ENCODE peak calls at places on chromosomes 11 and 22, in six cellular contexts. G, Z, W, D, O and H are unnamed samples. For H3K9me3 and H3K4me1, the result is how much of the 10 kb centered on the place peaks cover.

GRCh38 chr11:126488591-126489370 is 133.3 kb downstream of the ST3GAL4 start:
- DNase-seq in Z (no peak), G (no peak), W (no peak), D (no peak), O (no peak), H (no peak)

GRCh38 chr11:61129608-61130523 is 27.6 kb downstream of the CD5 start:
- DNase-seq in Z (peak), O (peak), D (peak), G (peak), W (peak), H (peak)

GRCh38 chr11:109350091-109350490 is 71.9 kb upstream of the C11orf87 start:
- DNase-seq in G (no peak), D (peak), W (no peak), O (no peak), Z (no peak), H (no peak)

GRCh38 chr22:38841211-38841610 is 2.6 kb downstream of the NPTXR start:
- DNase-seq in D (no peak), W (no peak), O (no peak), Z (no peak), G (no peak), H (no peak)

GRCh38 chr11:3735827-3736226 is 61.5 kb downstream of the NUP98 start:
- DNase-seq in Z (no peak), D (peak), W (no peak), O (no peak), G (no peak), H (no peak)

GRCh38 chr11:64334764-64335741 is 5.0 kb upstream of the CCDC88B start:
- DNase-seq in G (peak), W (no peak), O (no peak), D (peak), Z (no peak), H (peak)

GRCh38 chr11:1484061-1484671 is 2.4 kb downstream of the MOB2 start:
- DNase-seq in Z (no peak), G (no peak), D (no peak), O (no peak), W (no peak), H (peak)

GRCh38 chr22:20172038-20172613 is 21.3 kb upstream of the CCDC188 start:
- DNase-seq in W (no peak), G (no peak), D (no peak), O (no peak), Z (no peak), H (no peak)

DNA sequence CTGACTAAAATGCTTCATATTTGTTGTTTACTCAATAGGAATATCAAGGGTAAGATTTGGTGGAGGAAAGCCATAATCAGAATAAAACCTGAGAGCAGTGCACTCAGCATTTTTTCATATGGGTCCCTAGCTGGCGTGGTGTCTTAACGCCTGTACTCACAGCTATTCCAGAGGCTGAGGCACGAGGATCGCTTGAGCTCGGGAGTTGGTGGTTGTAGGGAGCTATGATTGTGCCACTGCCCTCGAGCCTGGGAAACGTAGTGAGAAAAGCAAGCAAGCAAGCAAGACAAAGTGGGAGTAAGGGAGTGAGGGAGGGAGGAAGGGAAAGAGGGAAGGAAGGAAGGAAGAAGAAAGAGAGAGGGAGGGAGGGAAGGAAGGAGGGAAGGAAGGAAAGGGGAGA is 242.5 kb downstream of the OR4C45 start:
- DNase-seq in Z (no peak), D (no peak), W (no peak), O (no peak), G (no peak), H (no peak)
- H3K9me3 ChIP-seq in Z (under half), D (under half), W (under half), O (under half), G (under half), H (under half)

GRCh38 chr22:46007848-46008261 is 30.9 kb upstream of the WNT7B start:
- DNase-seq in G (peak), O (no peak), Z (no peak), D (no peak), W (no peak), H (peak)

GRCh38 chr22:46009730-46010129 is 32.8 kb upstream of the WNT7B start:
- DNase-seq in D (no peak), G (no peak), W (no peak), O (no peak), Z (no peak), H (no peak)

GRCh38 chr22:46008291-46008690 is 31.3 kb upstream of the WNT7B start:
- DNase-seq in W (no peak), O (no peak), D (no peak), Z (no peak), G (peak), H (no peak)

GRCh38 chr22:46010177-46010867 is 33.4 kb upstream of the WNT7B start:
- DNase-seq in O (no peak), D (peak), Z (no peak), G (no peak), W (no peak), H (no peak)

DNA sequence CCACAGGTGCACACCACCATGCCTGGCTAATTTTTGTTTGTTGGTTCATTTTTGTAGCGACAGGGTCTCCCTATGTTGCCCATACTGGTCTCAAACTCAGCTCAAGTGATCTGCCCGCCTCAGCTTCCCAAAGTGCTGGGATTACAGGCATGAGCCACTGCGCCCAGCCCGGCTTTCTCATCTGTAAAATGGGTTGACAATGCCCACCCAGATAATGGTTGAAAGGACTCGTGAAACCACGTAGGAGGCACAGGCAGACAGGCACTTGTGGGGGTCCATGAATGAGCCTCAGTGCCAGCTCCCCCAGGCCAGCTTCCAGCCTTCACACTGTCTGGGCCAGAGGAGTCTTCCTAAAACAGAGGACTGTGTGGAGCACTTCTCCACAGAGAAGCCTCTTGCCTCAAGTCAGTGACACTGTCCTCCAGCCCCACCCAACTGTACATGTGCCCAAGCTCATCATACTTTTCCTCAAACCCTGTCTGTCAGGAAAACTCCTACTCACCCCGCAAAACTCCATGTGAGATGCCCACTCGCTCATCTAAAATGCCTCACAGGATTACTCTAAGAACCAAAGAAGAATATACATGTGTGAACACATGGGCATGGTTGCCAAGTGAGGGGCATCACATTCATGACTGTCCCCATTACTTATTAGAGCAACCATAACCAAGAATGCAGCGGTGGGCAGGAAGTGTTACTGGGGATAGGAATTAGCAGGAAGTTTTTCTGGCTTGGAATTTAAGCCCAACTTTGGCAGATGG is 32.1 kb upstream of the WNT7B start:
- DNase-seq in O (no peak), W (no peak), D (no peak), Z (no peak), G (no peak), H (no peak)
- H3K4me1 ChIP-seq in O (under half), W (under half), D (half or more), Z (under half), G (under half), H (under half)

GRCh38 chr11:6321356-6321755 is 1.1 kb upstream of the CAVIN3 start:
- DNase-seq in D (no peak), O (no peak), G (no peak), W (no peak), Z (no peak), H (no peak)
- H3K4me3 ChIP-seq in D (no peak), O (no peak), G (no peak), W (no peak), Z (no peak), H (no peak)

DNA sequence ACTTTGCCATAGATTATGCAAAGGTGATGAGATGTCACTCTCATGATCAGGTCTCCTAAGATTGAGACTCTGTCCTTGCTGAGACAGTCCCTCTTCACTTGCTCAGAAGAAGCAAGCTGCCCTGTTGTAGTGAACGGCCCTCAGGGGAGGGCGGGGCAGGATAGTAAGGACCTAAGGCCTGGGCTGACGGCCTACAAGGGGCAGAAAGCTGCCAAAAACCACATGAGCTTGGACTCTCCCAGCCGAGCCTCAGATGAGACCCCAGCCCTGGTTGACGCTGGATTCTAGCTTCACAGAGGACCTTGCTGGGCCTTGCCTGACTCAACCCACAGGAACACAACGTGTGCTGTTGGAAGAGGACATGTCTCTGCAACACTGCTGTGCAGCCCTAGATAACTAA is 1182.5 kb downstream of the TBC1D22A start:
- DNase-seq in O (no peak), Z (no peak), W (no peak), G (no peak), D (no peak), H (no peak)
- H3K9me3 ChIP-seq in O (under half), Z (under half), W (under half), G (under half), D (under half), H (under half)

GRCh38 chr11:131671764-131672163 is 301.3 kb downstream of the NTM start:
- DNase-seq in D (no peak), G (no peak), W (no peak), Z (no peak), O (no peak), H (no peak)

GRCh38 chr11:131671320-131671719 is 300.9 kb downstream of the NTM start:
- DNase-seq in O (no peak), Z (no peak), W (no peak), G (no peak), D (no peak), H (no peak)

GRCh38 chr11:131674051-131674755 is 303.8 kb downstream of the NTM start:
- DNase-seq in D (peak), Z (peak), W (no peak), O (no peak), G (peak), H (peak)

GRCh38 chr11:131670876-131671275 is 300.5 kb downstream of the NTM start:
- DNase-seq in W (no peak), O (no peak), G (no peak), D (no peak), Z (no peak), H (no peak)

GRCh38 chr11:131672191-131672590 is 301.8 kb downstream of the NTM start:
- DNase-seq in Z (no peak), G (no peak), D (no peak), W (no peak), O (no peak), H (no peak)
- H3K4me1 ChIP-seq in Z (under half), G (under half), D (under half), W (under half), O (under half), H (under half)

GRCh38 chr22:26541167-26541819 is 29.0 kb upstream of the TFIP11 start:
- DNase-seq in G (no peak), W (no peak), D (no peak), O (no peak), Z (no peak), H (no peak)
- H3K4me3 ChIP-seq in G (no peak), W (no peak), D (no peak), O (no peak), Z (no peak), H (no peak)